ENCODE peak calls at places on chromosomes 16 and 17, in six cellular contexts. O, A, K, B, Y and X are unnamed samples.

GRCh38 chr16:14199199-14199598 is 128.1 kb downstream of the MRTFB start:
- DNase-seq in B (no peak), A (no peak), O (no peak), K (no peak), Y (no peak), X (no peak)

GRCh38 chr16:2364638-2365210 is 24.2 kb upstream of the ABCA3 start:
- DNase-seq in K (peak; percentile 63), O (no peak), Y (no peak), B (no peak), A (no peak), X (no peak)

GRCh38 chr16:8565498-8565897 is 24.8 kb downstream of the TMEM114 start:
- DNase-seq in B (no peak), Y (no peak), A (no peak), O (no peak), K (no peak), X (no peak)

GRCh38 chr17:41583137-41584127 is 3.3 kb downstream of the KRT14 start:
- DNase-seq in A (no peak), O (no peak), K (no peak), B (no peak), Y (no peak), X (no peak)

GRCh38 chr17:78378225-78379133 is at the start of gene PGS1:
- DNase-seq in Y (no peak), K (peak; percentile 97), O (peak; percentile 79), B (peak; percentile 86), A (no peak), X (peak; percentile 81)

GRCh38 chr16:50400967-50401348 is 32.2 kb upstream of the BRD7 start:
- DNase-seq in Y (no peak), K (no peak), B (no peak), A (no peak), O (no peak), X (no peak)

GRCh38 chr16:2586901-2587480 is 49.2 kb downstream of the PDPK1 start:
- DNase-seq in B (no peak), Y (no peak), A (no peak), O (no peak), K (no peak), X (no peak)

GRCh38 chr17:61416540-61417363 is 17.1 kb downstream of the TBX2 start:
- DNase-seq in A (no peak), B (peak; percentile 91), Y (peak; percentile 85), K (peak; percentile 99), O (no peak), X (peak; percentile 77)

GRCh38 chr16:54923055-54923473 is 7.6 kb upstream of the IRX5 start:
- DNase-seq in B (no peak), Y (no peak), A (no peak), K (no peak), O (no peak), X (no peak)

GRCh38 chr16:84775262-84775810 is 44.4 kb upstream of the CRISPLD2 start:
- DNase-seq in B (no peak), K (no peak), A (no peak), O (no peak), Y (no peak), X (no peak)

GRCh38 chr17:16920628-16921020 is 51.3 kb downstream of the TNFRSF13B start:
- DNase-seq in O (no peak), Y (no peak), A (no peak), K (no peak), B (no peak), X (no peak)

GRCh38 chr17:19288453-19288852 is 51.3 kb downstream of the EPN2 start:
- DNase-seq in O (no peak), B (no peak), Y (peak; percentile 54), A (no peak), K (no peak), X (no peak)

GRCh38 chr16:4298761-4299522 is 16.9 kb upstream of the GLIS2 start:
- DNase-seq in O (no peak), A (no peak), B (peak; percentile 66), Y (no peak), K (peak; percentile 53), X (no peak)

GRCh38 chr16:80540516-80541305 is at the start of gene DYNLRB2:
- DNase-seq in Y (peak; percentile 78), O (peak; percentile 86), B (peak; percentile 84), K (peak; percentile 92), A (peak; percentile 71), X (peak; percentile 86)
- TF ChIP-seq TAF1 in Y (peak; percentile 71), O (peak; percentile 57), B (no peak), K (peak; percentile 38), A (peak; percentile 36), X (peak; percentile 61)

DNA sequence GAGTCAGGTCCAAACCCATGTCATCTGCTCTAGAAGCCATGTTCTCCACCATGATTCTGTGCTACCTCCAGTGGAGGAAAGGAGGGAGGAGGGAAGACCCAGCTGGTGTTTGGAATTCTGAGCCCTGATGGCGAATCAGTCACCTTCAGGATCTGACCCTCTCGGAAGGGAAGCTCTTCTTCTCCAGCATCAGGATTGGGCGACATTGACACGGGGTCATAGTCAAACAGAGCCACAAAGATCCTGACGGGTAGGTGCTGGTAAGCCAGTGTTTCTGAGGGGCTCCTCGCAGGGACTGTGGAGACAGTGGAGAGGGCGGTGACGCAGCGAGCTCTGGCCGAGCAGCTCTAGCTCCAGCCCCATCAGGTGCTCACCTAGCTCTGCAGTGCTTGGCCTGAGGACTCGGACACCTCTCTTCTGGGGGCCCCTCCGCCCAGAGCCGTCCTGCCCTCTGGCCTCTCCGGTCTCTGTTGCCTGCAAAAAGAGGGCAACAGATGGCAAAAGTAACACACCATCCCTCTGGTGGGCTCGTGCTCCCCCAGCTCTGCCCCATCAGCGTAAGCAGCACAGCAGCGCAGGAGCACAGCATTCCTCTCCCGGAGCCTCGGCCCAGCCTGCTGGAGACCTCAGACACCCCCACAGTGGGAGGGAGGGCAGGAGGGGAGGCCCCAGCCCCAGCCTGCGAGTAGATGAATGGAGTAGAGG is 21.0 kb downstream of the TSPOAP1 start:
- DNase-seq in A (no peak), K (peak; percentile 26), O (no peak), Y (no peak), B (no peak), X (no peak)
- TF ChIP-seq TAF1 in A (no peak), K (no peak), O (no peak), Y (no peak), B (no peak), X (no peak)

GRCh38 chr16:28064706-28065249 is 1.3 kb upstream of the GSG1L start:
- DNase-seq in O (no peak), B (no peak), K (no peak), A (no peak), Y (no peak), X (no peak)

GRCh38 chr16:28073836-28074235 is 10.3 kb upstream of the GSG1L start:
- DNase-seq in B (no peak), K (no peak), A (no peak), O (no peak), Y (no peak), X (no peak)

GRCh38 chr16:28068976-28069375 is 5.5 kb upstream of the GSG1L start:
- DNase-seq in B (no peak), O (no peak), K (no peak), A (no peak), Y (no peak), X (no peak)

GRCh38 chr16:28067604-28068382 is 4.3 kb upstream of the GSG1L start:
- DNase-seq in A (no peak), Y (no peak), B (peak; percentile 4), O (no peak), K (no peak), X (no peak)

DNA sequence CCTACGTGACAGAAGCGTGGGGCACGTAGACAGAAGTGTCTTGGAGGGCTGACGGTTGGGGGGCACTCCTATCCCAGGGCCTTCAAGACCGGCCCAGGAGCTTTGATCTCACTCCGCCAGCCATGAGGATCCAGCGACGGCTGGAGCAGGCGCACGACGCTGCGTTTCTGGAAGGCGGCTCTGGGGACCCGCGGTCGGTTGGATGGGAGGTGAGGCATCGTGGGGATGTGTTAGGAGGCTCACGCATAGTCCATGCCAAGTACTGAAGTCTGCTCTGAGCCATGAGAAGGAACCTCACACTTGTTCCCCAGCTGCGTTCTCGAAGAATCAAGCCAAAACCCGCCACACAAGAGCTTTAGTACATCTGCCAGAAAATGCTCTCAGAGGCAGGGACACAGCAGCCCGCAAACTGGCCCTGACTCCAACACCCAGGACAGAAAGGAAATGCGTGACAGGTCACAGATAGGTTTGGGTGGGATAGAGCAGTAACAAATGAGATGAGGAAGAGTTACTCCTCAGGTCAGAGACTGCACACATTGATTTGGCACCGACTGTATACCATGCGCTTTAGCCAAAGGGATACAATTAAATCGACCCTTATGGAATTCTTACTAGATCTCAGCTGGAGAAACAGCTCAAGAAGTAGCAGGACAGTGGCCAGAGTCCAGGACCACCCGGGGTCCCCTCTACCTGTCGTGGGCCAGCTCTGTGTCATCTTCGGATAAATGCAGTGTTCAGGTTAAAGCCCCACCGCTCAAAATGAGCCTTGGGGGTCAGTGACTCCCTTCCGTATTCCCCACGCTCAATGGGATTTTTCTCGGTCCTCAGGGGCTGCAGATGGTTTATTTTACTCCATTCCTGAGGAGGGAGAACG is 6.6 kb upstream of the GSG1L start:
- DNase-seq in Y (no peak), K (no peak), O (no peak), A (no peak), B (no peak), X (no peak)
- TF ChIP-seq TAF1 in Y (no peak), K (no peak), O (no peak), A (no peak), B (no peak), X (no peak)

GRCh38 chr17:50201226-50201854 is at the start of gene COL1A1:
- DNase-seq in A (no peak), Y (no peak), B (no peak), K (peak; percentile 54), O (no peak), X (no peak)
- TF ChIP-seq TAF1 in A (no peak), Y (peak; percentile 67), B (no peak), K (peak; percentile 96), O (no peak), X (no peak)

GRCh38 chr17:2731807-2732206 is 17.6 kb downstream of the CCDC92B start:
- DNase-seq in B (no peak), Y (no peak), A (no peak), K (no peak), O (no peak), X (no peak)
- TF ChIP-seq TAF1 in B (no peak), Y (no peak), A (no peak), K (no peak), O (no peak), X (no peak)

GRCh38 chr16:30924086-30924714 is 828 bp downstream of the FBXL19 start:
- DNase-seq in O (no peak), B (peak; percentile 30), A (no peak), Y (no peak), K (peak; percentile 67), X (no peak)
- TF ChIP-seq TAF1 in O (no peak), B (no peak), A (no peak), Y (no peak), K (no peak), X (no peak)

DNA sequence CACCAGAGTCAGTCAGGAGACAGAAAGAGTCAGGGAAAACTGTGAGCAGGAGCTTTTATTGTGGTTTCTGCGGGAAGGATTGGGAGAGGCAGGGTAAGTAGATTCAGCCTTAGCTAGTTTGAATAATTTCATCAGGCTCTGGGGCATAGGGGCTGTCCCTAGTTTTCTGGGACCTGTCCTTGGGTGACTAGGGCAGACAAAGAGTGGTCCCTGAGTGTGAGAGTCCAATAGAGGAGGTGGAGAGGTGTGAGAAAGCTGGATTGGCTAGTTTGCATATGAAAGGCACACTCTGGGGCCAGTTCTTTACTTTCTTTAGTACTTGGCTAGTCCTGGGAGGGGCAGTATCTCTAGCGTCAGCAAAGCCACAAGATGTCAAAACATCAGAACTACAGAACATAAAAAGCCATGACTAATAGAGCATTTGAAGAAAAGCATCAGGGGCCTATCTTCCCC is 255.6 kb downstream of the HS3ST3A1 start:
- DNase-seq in A (no peak), K (no peak), Y (no peak), O (no peak), B (peak; percentile 21), X (no peak)
- TF ChIP-seq TAF1 in A (no peak), K (no peak), Y (no peak), O (no peak), B (no peak), X (no peak)